ENCODE peak calls at places on chromosomes 4 and X, in four cellular contexts. D, P, Z and Y are unnamed samples.

GRCh38 chr4:68950033-68950432 is 1.6 kb downstream of the UGT2A3 start:
- DNase-seq in D (no peak), P (no peak), Z (no peak), Y (no peak)

GRCh38 chr4:159227984-159228383 is 125.1 kb downstream of the RAPGEF2 start:
- DNase-seq in D (no peak), P (peak), Z (no peak), Y (peak)

GRCh38 chrX:153517421-153517820 is at the start of gene ATP2B3:
- DNase-seq in D (no peak), P (no peak), Z (no peak), Y (peak)

GRCh38 chrX:47198687-47199080 is 5.1 kb downstream of the UBA1 start:
- DNase-seq in D (no peak), P (no peak), Z (no peak), Y (no peak)

GRCh38 chrX:132956421-132957210 is 1.8 kb downstream of the HS6ST2 start:
- DNase-seq in D (no peak), P (no peak), Z (no peak), Y (peak)

GRCh38 chr4:168028568-168028967 is 63.8 kb upstream of the ANXA10 start:
- DNase-seq in D (no peak), P (peak), Z (peak), Y (peak)

GRCh38 chr4:7650606-7651400 is 216.1 kb upstream of the PSAPL1 start:
- DNase-seq in D (no peak), P (no peak), Z (no peak), Y (no peak)

GRCh38 chr4:108116423-108117168 is 52.1 kb downstream of the LEF1 start:
- DNase-seq in D (no peak), P (no peak), Z (no peak), Y (no peak)

GRCh38 chrX:20320461-20321159 is 53.9 kb upstream of the RPS6KA3 start:
- DNase-seq in D (peak), P (peak), Z (no peak), Y (no peak)

GRCh38 chrX:7889680-7890079 is 37.5 kb downstream of the PNPLA4 start:
- DNase-seq in D (no peak), P (no peak), Z (no peak), Y (no peak)

GRCh38 chr4:37666625-37667071 is 19.5 kb downstream of the RELL1 start:
- DNase-seq in D (no peak), P (peak), Z (peak), Y (no peak)

GRCh38 chr4:139815646-139816601 is 150.3 kb downstream of the MGST2 start:
- DNase-seq in D (no peak), P (no peak), Z (no peak), Y (no peak)

GRCh38 chr4:138639018-138639876 is 376.3 kb upstream of the NOCT start:
- DNase-seq in D (no peak), P (no peak), Z (no peak), Y (peak)

GRCh38 chrX:123959281-123960063 is 2.0 kb upstream of the STAG2 start:
- DNase-seq in D (no peak), P (no peak), Z (peak), Y (peak)

DNA sequence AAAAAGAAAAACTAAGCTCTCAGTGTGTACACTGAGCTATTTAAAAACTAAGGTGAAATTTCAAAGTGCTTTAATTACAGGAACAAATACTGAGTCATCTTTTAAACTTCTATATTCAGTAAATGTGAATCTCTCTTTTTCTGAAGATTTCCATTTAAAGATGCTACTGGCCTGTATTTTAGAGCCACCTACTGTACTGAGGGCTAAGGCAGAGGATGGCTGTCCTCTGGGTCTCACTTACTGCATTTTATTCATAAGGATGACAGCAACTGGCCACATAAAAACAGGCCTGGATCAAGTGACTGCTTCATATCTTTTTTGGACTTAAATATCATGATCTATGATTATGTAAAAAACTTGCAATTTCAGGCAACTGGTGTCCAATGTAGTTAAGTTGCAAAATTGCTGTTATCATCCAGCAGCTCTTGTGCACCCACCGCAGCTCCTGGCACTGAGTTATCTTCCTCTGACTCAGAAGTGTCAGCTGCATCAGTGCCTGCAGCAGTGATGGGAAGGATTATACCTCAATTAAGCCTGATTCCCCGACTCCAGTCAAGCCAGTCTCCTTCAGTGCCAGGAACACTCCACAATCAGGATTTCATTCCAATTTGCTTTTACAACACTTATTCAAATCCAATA is 1073.7 kb downstream of the PDHA2 start:
- DNase-seq in D (no peak), P (no peak), Z (no peak), Y (peak)
- TF ChIP-seq RAD21 in D (no peak), P (no peak), Z (no peak), Y (peak)

DNA sequence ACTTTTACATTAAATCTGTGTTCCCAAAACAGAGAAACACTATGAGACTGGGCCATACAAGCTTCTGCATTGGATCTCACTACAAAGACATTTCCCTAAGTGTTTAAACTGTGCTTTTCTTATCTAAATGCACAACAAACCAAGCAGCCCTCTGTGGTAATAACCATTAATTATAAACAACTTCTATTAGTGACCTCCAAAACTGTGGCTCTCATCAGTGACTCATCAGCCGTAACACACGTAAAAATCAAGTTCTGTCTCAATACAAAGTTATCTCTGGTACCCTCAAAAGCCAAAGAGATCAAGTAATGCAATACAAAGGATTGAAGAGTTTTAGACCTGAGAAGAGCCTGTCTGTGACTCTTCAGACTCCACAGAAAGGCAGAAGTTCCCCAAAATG is 189.7 kb upstream of the PPP1R2C start:
- DNase-seq in D (no peak), P (no peak), Z (no peak), Y (no peak)
- TF ChIP-seq PBX3 in D (no peak), P (no peak), Z (no peak), Y (no peak)

GRCh38 chr4:79851625-79852304 is 221.3 kb downstream of the ANTXR2 start:
- DNase-seq in D (no peak), P (no peak), Z (no peak), Y (no peak)

GRCh38 chr4:79852305-79852730 is 220.7 kb downstream of the ANTXR2 start:
- DNase-seq in D (no peak), P (peak), Z (no peak), Y (no peak)

GRCh38 chr4:79848329-79848728 is 224.7 kb downstream of the ANTXR2 start:
- DNase-seq in D (no peak), P (no peak), Z (no peak), Y (no peak)
- TF ChIP-seq RAD21 in D (no peak), P (no peak), Z (no peak), Y (no peak)

GRCh38 chr4:56857601-56858301 is 36.2 kb upstream of the SPINK2 start:
- DNase-seq in D (no peak), P (no peak), Z (no peak), Y (no peak)
- TF ChIP-seq PBX3 in D (no peak), P (no peak), Z (no peak), Y (no peak)